ENCODE peak calls at places on chromosomes 7 and 10, in five cellular contexts. A is PC-3, D is GM06990, W is gastrocnemius medialis, Q is RWPE1. X is an unnamed sample.

GRCh38 chr7:101494602-101495329 is 132.1 kb downstream of the COL26A1 start:
- DNase-seq in A (no peak), Q (no peak), W (no peak), D (no peak), X (no peak)

GRCh38 chr10:85542936-85543730 is 823.5 kb downstream of the GRID1 start:
- DNase-seq in D (no peak), W (no peak), A (no peak), Q (no peak), X (no peak)

GRCh38 chr10:95096143-95096542 is 26.8 kb upstream of the CYP2C8 start:
- DNase-seq in A (no peak), Q (no peak), W (no peak), D (no peak), X (no peak)

GRCh38 chr10:43409385-43410109 is 561 bp upstream of the HNRNPF start:
- DNase-seq in Q (no peak), A (peak; percentile 39), W (no peak), D (peak; percentile 53), X (no peak)

GRCh38 chr10:118564652-118565051 is 30.8 kb downstream of the PRLHR start:
- DNase-seq in A (peak; percentile 41), D (no peak), W (no peak), Q (peak; percentile 50), X (no peak)

GRCh38 chr10:133394064-133394663 is at the start of gene MTG1:
- DNase-seq in D (peak; percentile 97), W (peak; percentile 85), Q (peak; percentile 99), A (peak; percentile 93), X (peak; percentile 98)

GRCh38 chr7:112510032-112510742 is 29.4 kb downstream of the LSMEM1 start:
- DNase-seq in D (peak; percentile 15), Q (no peak), W (no peak), A (peak; percentile 48), X (peak; percentile 25)

GRCh38 chr10:114943000-114943399 is 5.0 kb downstream of the TRUB1 start:
- DNase-seq in Q (no peak), W (no peak), D (no peak), A (no peak), X (no peak)

GRCh38 chr10:28135258-28135657 is 136.4 kb upstream of the ODAD2 start:
- DNase-seq in D (no peak), A (peak; percentile 33), W (no peak), Q (no peak), X (no peak)
- TF ChIP-seq CTCF in D (no peak), A (peak; percentile 46), W (no peak), Q (no peak), X (no peak)

DNA sequence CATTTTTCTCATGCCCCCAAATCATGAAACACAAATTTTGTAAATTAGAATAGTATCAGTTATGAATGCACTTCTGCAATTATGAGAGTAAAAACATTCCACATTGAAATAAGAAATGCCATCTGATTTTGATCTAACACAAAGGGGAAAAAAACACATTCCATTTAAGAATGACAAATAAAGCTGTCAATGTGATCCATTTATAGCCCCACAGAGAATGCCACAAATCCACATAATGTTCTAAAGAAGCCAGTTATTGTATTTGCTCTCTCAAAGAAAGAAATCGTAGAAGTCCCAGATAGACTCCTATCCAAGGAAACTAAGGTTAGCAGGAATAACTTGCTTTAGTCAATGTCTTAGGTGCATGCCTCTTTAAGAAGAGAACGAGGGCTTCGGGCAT is 48.7 kb upstream of the RHOBTB1 start:
- DNase-seq in Q (no peak), D (no peak), W (no peak), A (peak; percentile 35), X (no peak)
- TF ChIP-seq CTCF in Q (no peak), D (no peak), W (no peak), A (no peak), X (no peak)

DNA sequence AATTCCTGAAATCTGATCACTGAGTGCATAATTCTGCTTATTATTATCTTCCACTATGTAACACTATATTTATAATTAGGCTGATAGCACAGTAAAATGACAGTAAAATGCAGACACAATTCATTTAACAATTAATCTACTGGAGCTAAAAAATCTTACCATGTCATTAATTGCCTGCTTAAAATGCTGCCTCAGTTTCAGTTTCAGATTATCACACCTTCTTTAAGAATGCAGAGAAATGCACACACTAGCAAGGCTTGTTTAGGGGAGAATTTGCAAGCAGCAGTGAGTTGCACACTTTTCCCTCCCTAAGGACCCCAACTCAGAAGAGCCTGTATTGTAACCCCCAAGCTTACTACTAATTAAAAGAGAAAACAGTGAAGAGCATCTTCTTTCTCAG is 79.6 kb upstream of the KCNIP2 start:
- DNase-seq in Q (no peak), A (no peak), W (no peak), D (no peak), X (peak; percentile 14)
- TF ChIP-seq CTCF in Q (no peak), A (no peak), W (no peak), D (no peak), X (no peak)

DNA sequence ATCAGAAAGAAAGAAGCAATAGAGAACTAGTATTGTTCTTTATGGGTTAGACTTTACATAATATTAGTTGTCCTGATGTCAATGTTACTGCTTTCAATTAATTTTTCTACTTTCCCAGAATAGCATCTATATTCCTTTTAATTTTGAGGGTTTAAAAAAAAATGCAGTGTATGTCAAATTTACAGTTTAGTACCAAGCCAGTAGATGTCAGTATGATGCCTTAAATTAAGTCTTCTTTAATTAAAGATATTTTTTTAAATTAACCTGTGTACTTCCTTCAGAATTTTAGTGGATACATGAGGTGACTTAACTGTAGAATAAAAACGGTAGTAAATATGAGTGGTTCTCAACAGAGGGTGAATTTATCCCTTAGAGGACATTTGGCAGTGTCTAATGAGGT is 35.2 kb upstream of the STOX1 start:
- DNase-seq in D (no peak), Q (no peak), W (no peak), A (peak; percentile 48), X (no peak)
- TF ChIP-seq CTCF in D (no peak), Q (peak; percentile 11), W (no peak), A (peak; percentile 68), X (no peak)

DNA sequence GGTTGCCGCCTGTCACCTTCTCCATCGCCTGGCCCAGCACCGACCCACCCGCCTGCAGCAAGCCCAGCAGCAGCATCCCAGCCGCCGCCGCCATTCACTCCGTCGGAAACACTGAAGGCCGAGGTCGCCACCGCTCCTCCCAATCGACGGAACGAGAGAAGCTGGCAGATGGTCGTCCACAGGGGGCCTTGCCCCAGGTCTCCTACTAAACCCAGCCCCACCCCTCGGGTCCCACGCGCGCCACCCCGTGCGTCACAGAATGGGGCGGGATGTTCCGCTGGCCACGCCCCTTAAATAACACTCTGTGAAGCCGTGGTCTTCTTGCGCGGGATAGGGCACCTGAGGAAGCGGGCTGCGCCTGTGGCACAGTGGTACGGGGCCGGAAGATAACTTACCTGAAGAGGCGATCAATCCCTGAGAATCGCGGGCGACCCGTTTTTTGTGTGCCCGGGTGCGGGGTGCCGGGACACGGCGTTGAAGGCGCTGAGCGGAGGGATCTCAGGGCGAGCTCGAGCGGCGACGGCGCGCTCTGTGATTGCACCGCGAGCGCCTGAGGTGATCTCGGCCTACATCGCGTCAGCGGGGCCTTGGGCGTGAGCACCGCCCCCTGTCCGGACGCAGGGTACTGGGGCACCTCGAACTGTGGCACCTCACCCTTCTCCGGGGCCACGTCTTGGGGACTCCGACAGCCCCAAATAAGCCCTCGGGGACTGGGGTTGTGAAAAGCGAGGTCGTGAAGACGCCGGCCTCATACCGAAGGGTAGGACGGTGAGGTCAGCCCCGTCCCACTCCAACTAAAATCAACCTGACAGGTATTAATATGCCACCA is at the start of gene CYP51A1:
- DNase-seq in A (peak; percentile 84), W (peak; percentile 78), D (peak; percentile 96), Q (peak; percentile 89), X (peak; percentile 93)
- TF ChIP-seq CTCF in A (no peak), W (no peak), D (peak; percentile 15), Q (no peak), X (no peak)

DNA sequence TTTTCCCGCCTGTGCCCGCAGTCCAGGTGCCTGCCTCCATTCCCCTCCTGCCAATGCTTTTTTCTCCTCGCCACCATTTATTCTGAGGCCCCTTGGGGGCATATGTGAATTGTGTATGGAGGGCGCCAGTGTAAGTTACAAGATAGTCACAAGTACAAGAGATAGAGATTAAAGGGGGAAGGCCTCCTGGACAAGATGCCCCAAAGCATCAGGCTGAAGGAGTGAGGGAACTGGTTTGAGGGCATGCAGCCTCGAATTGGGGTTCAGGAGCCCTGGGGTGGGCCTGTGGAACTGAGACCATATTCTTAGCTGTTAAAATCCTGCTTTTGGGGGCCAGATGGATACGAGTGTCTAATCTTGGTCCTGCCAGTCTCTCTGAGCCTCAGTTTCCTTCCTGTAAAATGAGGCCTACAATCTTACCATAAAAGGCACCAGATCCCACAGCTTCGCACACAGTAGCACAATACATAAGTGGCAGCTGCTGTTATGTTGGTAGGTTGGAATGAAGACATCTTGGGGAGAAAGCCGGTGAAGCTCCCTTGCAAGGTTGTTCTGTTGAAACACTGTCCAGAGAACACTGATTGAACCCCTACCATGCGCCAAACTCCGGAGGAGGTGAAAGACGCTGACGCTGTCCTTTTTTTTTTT is 545 bp upstream of the COMTD1 start:
- DNase-seq in D (no peak), A (no peak), Q (no peak), W (no peak), X (no peak)
- TF ChIP-seq CTCF in D (no peak), A (no peak), Q (peak; percentile 47), W (no peak), X (no peak)

DNA sequence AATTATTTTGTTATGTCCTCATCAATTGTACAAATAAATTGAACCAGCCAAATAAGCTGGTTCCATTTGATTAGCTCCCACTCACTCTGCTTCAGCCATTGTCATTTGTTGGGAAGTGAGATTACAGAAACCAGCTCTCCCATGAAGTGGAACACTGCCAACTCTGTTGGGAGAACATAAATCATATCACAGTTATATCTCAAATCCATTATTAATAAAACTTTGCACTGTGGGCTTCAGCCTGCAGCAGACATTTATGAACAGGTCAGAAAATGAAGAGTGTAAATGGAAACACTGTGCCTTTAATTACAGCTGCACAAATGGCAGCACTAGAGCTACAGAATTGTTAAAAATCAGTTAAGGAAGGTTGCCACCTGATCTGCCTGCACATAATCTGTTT is 46.7 kb upstream of the TEX47 start:
- DNase-seq in W (no peak), Q (no peak), D (no peak), A (no peak), X (no peak)
- TF ChIP-seq CTCF in W (no peak), Q (no peak), D (no peak), A (no peak), X (no peak)

GRCh38 chr7:103989200-103989784 is at the start of gene RELN:
- DNase-seq in A (no peak), Q (no peak), D (no peak), W (no peak), X (peak; percentile 32)

GRCh38 chr7:103988468-103989199 is 824 bp downstream of the RELN start:
- DNase-seq in Q (no peak), W (no peak), A (no peak), D (no peak), X (peak; percentile 24)

GRCh38 chr7:103990991-103991390 is 1.5 kb upstream of the RELN start:
- DNase-seq in W (no peak), A (no peak), D (no peak), Q (no peak), X (no peak)

GRCh38 chr7:103991406-103991805 is 1.9 kb upstream of the RELN start:
- DNase-seq in A (no peak), D (no peak), Q (no peak), W (no peak), X (no peak)

GRCh38 chr7:103989785-103990775 is 622 bp upstream of the RELN start:
- DNase-seq in D (no peak), Q (no peak), W (no peak), A (peak; percentile 11), X (peak; percentile 41)
- TF ChIP-seq CTCF in D (peak; percentile 8), Q (no peak), W (no peak), A (peak; percentile 21), X (no peak)